ENCODE peak calls at places on chromosomes 2 and 18, in seven cellular contexts. One of them, this sample, is unnamed.

GRCh38 chr2:8581048-8581561 is 100.8 kb upstream of the ID2 start:
- DNase-seq in nucleus accumbens: no peak
- DNase-seq in HEK293T: no peak
- DNase-seq in T1000: no peak
- DNase-seq in NCI-H2081: no peak
- DNase-seq in fibroblast of mammary gland: no peak
- DNase-seq in hepatocyte: no peak
- DNase-seq in this sample: no peak

GRCh38 chr2:20091305-20091991 is 40.0 kb upstream of the LAPTM4A start:
- DNase-seq in nucleus accumbens: no peak
- DNase-seq in HEK293T: no peak
- DNase-seq in T1000: peak
- DNase-seq in NCI-H2081: no peak
- DNase-seq in fibroblast of mammary gland: peak
- DNase-seq in hepatocyte: no peak
- DNase-seq in this sample: peak

GRCh38 chr2:203225423-203226039 is 13.3 kb upstream of the CYP20A1 start:
- DNase-seq in nucleus accumbens: no peak
- DNase-seq in HEK293T: no peak
- DNase-seq in T1000: no peak
- DNase-seq in NCI-H2081: no peak
- DNase-seq in fibroblast of mammary gland: peak
- DNase-seq in hepatocyte: peak
- DNase-seq in this sample: peak

GRCh38 chr2:44181648-44182047 is 13.0 kb downstream of the PPM1B start:
- DNase-seq in nucleus accumbens: no peak
- DNase-seq in HEK293T: no peak
- DNase-seq in T1000: no peak
- DNase-seq in NCI-H2081: no peak
- DNase-seq in fibroblast of mammary gland: no peak
- DNase-seq in hepatocyte: no peak
- DNase-seq in this sample: no peak

GRCh38 chr2:188634656-188635055 is 339.5 kb upstream of the COL3A1 start:
- DNase-seq in nucleus accumbens: no peak
- DNase-seq in HEK293T: no peak
- DNase-seq in T1000: no peak
- DNase-seq in NCI-H2081: no peak
- DNase-seq in fibroblast of mammary gland: no peak
- DNase-seq in hepatocyte: no peak
- DNase-seq in this sample: no peak

GRCh38 chr18:70380915-70381896 is 92.4 kb downstream of the SOCS6 start:
- DNase-seq in nucleus accumbens: peak
- DNase-seq in HEK293T: no peak
- DNase-seq in T1000: no peak
- DNase-seq in NCI-H2081: peak
- DNase-seq in fibroblast of mammary gland: no peak
- DNase-seq in hepatocyte: peak
- DNase-seq in this sample: no peak

GRCh38 chr2:237895544-237896506 is 36.4 kb downstream of the RAMP1 start:
- DNase-seq in nucleus accumbens: peak
- DNase-seq in HEK293T: no peak
- DNase-seq in T1000: no peak
- DNase-seq in NCI-H2081: peak
- DNase-seq in fibroblast of mammary gland: no peak
- DNase-seq in hepatocyte: peak
- DNase-seq in this sample: peak

GRCh38 chr18:55287146-55287806 is 300.7 kb downstream of the TCF4 start:
- DNase-seq in nucleus accumbens: no peak
- DNase-seq in HEK293T: no peak
- DNase-seq in T1000: no peak
- DNase-seq in NCI-H2081: no peak
- DNase-seq in fibroblast of mammary gland: no peak
- DNase-seq in hepatocyte: no peak
- DNase-seq in this sample: no peak

GRCh38 chr2:231467613-231468525 is 3.6 kb upstream of the NCL start:
- DNase-seq in nucleus accumbens: no peak
- DNase-seq in HEK293T: no peak
- DNase-seq in T1000: no peak
- DNase-seq in NCI-H2081: no peak
- DNase-seq in fibroblast of mammary gland: no peak
- DNase-seq in hepatocyte: no peak
- DNase-seq in this sample: peak

GRCh38 chr18:12359515-12359927 is 17.5 kb downstream of the AFG3L2 start:
- DNase-seq in nucleus accumbens: no peak
- DNase-seq in HEK293T: no peak
- DNase-seq in T1000: no peak
- DNase-seq in NCI-H2081: no peak
- DNase-seq in fibroblast of mammary gland: peak
- DNase-seq in hepatocyte: peak
- DNase-seq in this sample: no peak

GRCh38 chr2:150204449-150204848 is 283.0 kb downstream of the RND3 start:
- DNase-seq in nucleus accumbens: no peak
- DNase-seq in HEK293T: no peak
- DNase-seq in T1000: no peak
- DNase-seq in NCI-H2081: no peak
- DNase-seq in fibroblast of mammary gland: peak
- DNase-seq in hepatocyte: peak
- DNase-seq in this sample: no peak

GRCh38 chr2:196356332-196356731 is 185.0 kb upstream of the STK17B start:
- DNase-seq in nucleus accumbens: no peak
- DNase-seq in HEK293T: no peak
- DNase-seq in T1000: no peak
- DNase-seq in NCI-H2081: no peak
- DNase-seq in fibroblast of mammary gland: no peak
- DNase-seq in hepatocyte: no peak
- DNase-seq in this sample: no peak

GRCh38 chr2:218569661-218570500 is 1.2 kb downstream of the CNOT9 start:
- DNase-seq in nucleus accumbens: no peak
- DNase-seq in HEK293T: no peak
- DNase-seq in T1000: no peak
- DNase-seq in NCI-H2081: no peak
- DNase-seq in fibroblast of mammary gland: peak
- DNase-seq in hepatocyte: peak
- DNase-seq in this sample: peak

GRCh38 chr2:224584111-224584764 is 925 bp downstream of the CUL3 start:
- DNase-seq in nucleus accumbens: peak
- DNase-seq in HEK293T: peak
- DNase-seq in T1000: no peak
- DNase-seq in NCI-H2081: no peak
- DNase-seq in fibroblast of mammary gland: peak
- DNase-seq in hepatocyte: peak
- DNase-seq in this sample: peak

GRCh38 chr2:25714740-25715139 is 41.4 kb upstream of the DTNB start:
- DNase-seq in nucleus accumbens: no peak
- DNase-seq in HEK293T: peak
- DNase-seq in T1000: no peak
- DNase-seq in NCI-H2081: no peak
- DNase-seq in fibroblast of mammary gland: no peak
- DNase-seq in hepatocyte: no peak
- DNase-seq in this sample: no peak

GRCh38 chr2:160167089-160167488 is 33.0 kb downstream of the ITGB6 start:
- DNase-seq in nucleus accumbens: no peak
- DNase-seq in HEK293T: no peak
- DNase-seq in T1000: no peak
- DNase-seq in NCI-H2081: no peak
- DNase-seq in fibroblast of mammary gland: no peak
- DNase-seq in hepatocyte: no peak
- DNase-seq in this sample: no peak

GRCh38 chr2:31319391-31320175 is 85.6 kb downstream of the EHD3 start:
- DNase-seq in nucleus accumbens: no peak
- DNase-seq in HEK293T: no peak
- DNase-seq in T1000: no peak
- DNase-seq in NCI-H2081: no peak
- DNase-seq in fibroblast of mammary gland: peak
- DNase-seq in hepatocyte: peak
- DNase-seq in this sample: peak

GRCh38 chr18:63158012-63158631 is 161.4 kb downstream of the BCL2 start:
- DNase-seq in nucleus accumbens: no peak
- DNase-seq in HEK293T: no peak
- DNase-seq in T1000: no peak
- DNase-seq in NCI-H2081: no peak
- DNase-seq in fibroblast of mammary gland: no peak
- DNase-seq in hepatocyte: no peak
- DNase-seq in this sample: no peak

GRCh38 chr2:223887127-223887526 is 49.7 kb upstream of the AP1S3 start:
- DNase-seq in nucleus accumbens: no peak
- DNase-seq in HEK293T: no peak
- DNase-seq in T1000: no peak
- DNase-seq in NCI-H2081: no peak
- DNase-seq in fibroblast of mammary gland: no peak
- DNase-seq in hepatocyte: no peak
- DNase-seq in this sample: peak

GRCh38 chr2:140734992-140735391 is 1395.8 kb downstream of the LRP1B start:
- DNase-seq in nucleus accumbens: no peak
- DNase-seq in HEK293T: no peak
- DNase-seq in T1000: no peak
- DNase-seq in NCI-H2081: no peak
- DNase-seq in fibroblast of mammary gland: no peak
- DNase-seq in hepatocyte: no peak
- DNase-seq in this sample: no peak

GRCh38 chr2:40386177-40386576 is 65.7 kb downstream of the SLC8A1 start:
- DNase-seq in nucleus accumbens: no peak
- DNase-seq in HEK293T: no peak
- DNase-seq in T1000: no peak
- DNase-seq in NCI-H2081: no peak
- DNase-seq in fibroblast of mammary gland: no peak
- DNase-seq in hepatocyte: no peak
- DNase-seq in this sample: no peak

GRCh38 chr2:219701847-219702634 is 74.6 kb downstream of the SLC4A3 start:
- DNase-seq in nucleus accumbens: no peak
- DNase-seq in HEK293T: no peak
- DNase-seq in T1000: no peak
- DNase-seq in NCI-H2081: no peak
- DNase-seq in fibroblast of mammary gland: peak
- DNase-seq in hepatocyte: no peak
- DNase-seq in this sample: no peak

GRCh38 chr2:54999182-54999581 is 51.1 kb downstream of the RTN4 start:
- DNase-seq in nucleus accumbens: no peak
- DNase-seq in HEK293T: no peak
- DNase-seq in T1000: no peak
- DNase-seq in NCI-H2081: no peak
- DNase-seq in fibroblast of mammary gland: peak
- DNase-seq in hepatocyte: no peak
- DNase-seq in this sample: peak

GRCh38 chr2:19114754-19115231 is 243.6 kb downstream of the OSR1 start:
- DNase-seq in nucleus accumbens: no peak
- DNase-seq in HEK293T: no peak
- DNase-seq in T1000: no peak
- DNase-seq in NCI-H2081: no peak
- DNase-seq in fibroblast of mammary gland: no peak
- DNase-seq in hepatocyte: no peak
- DNase-seq in this sample: peak

GRCh38 chr2:216665240-216665639 is 30.1 kb downstream of the IGFBP5 start:
- DNase-seq in nucleus accumbens: no peak
- DNase-seq in HEK293T: no peak
- DNase-seq in T1000: no peak
- DNase-seq in NCI-H2081: no peak
- DNase-seq in fibroblast of mammary gland: peak
- DNase-seq in hepatocyte: peak
- DNase-seq in this sample: no peak

GRCh38 chr2:63425606-63426005 is 162.7 kb downstream of the WDPCP start:
- DNase-seq in nucleus accumbens: no peak
- DNase-seq in HEK293T: no peak
- DNase-seq in T1000: no peak
- DNase-seq in NCI-H2081: no peak
- DNase-seq in fibroblast of mammary gland: peak
- DNase-seq in hepatocyte: no peak
- DNase-seq in this sample: no peak

GRCh38 chr18:286515-287310 is 18.9 kb upstream of the THOC1 start:
- DNase-seq in nucleus accumbens: no peak
- DNase-seq in HEK293T: no peak
- DNase-seq in T1000: no peak
- DNase-seq in NCI-H2081: no peak
- DNase-seq in fibroblast of mammary gland: peak
- DNase-seq in hepatocyte: peak
- DNase-seq in this sample: peak

This sample was measured in myocyte.